ENCODE peak calls at places on chromosomes 5 and 9, in seven cellular contexts. One of them, this sample, is unnamed.

GRCh38 chr9:123997665-123998277 is 13.8 kb upstream of the LHX2 start:
- DNase-seq in psoas muscle: no peak
- DNase-seq in transverse colon: peak; percentile 56
- DNase-seq in tibial artery: peak; percentile 51
- DNase-seq in ovary: peak; percentile 40
- DNase-seq in mucosa of descending colon: peak; percentile 64
- DNase-seq in heart left ventricle: peak; percentile 62
- DNase-seq in this sample: peak; percentile 39

GRCh38 chr9:137988701-137989100 is 111.1 kb downstream of the CACNA1B start:
- DNase-seq in ovary: no peak
- DNase-seq in psoas muscle: no peak
- DNase-seq in tibial artery: no peak
- DNase-seq in transverse colon: no peak
- DNase-seq in heart left ventricle: no peak
- DNase-seq in mucosa of descending colon: no peak
- DNase-seq in this sample: no peak

GRCh38 chr9:706606-707451 is 134.7 kb upstream of the DMRT1 start:
- DNase-seq in ovary: peak; percentile 85
- DNase-seq in psoas muscle: peak; percentile 80
- DNase-seq in mucosa of descending colon: peak; percentile 49
- DNase-seq in heart left ventricle: peak; percentile 73
- DNase-seq in tibial artery: peak; percentile 84
- DNase-seq in transverse colon: peak; percentile 55
- DNase-seq in this sample: peak; percentile 59

GRCh38 chr5:137164536-137164935 is 334.6 kb downstream of the SPOCK1 start:
- DNase-seq in ovary: no peak
- DNase-seq in mucosa of descending colon: no peak
- DNase-seq in tibial artery: no peak
- DNase-seq in heart left ventricle: no peak
- DNase-seq in psoas muscle: no peak
- DNase-seq in transverse colon: no peak
- DNase-seq in this sample: no peak

GRCh38 chr9:79257671-79258410 is 313.9 kb upstream of the TLE4 start:
- DNase-seq in ovary: no peak
- DNase-seq in mucosa of descending colon: no peak
- DNase-seq in heart left ventricle: no peak
- DNase-seq in tibial artery: no peak
- DNase-seq in psoas muscle: no peak
- DNase-seq in transverse colon: no peak
- DNase-seq in this sample: no peak

GRCh38 chr5:132385321-132386105 is 16.0 kb downstream of the SLC22A5 start:
- DNase-seq in transverse colon: peak; percentile 66
- DNase-seq in heart left ventricle: peak; percentile 58
- DNase-seq in mucosa of descending colon: peak; percentile 75
- DNase-seq in tibial artery: peak; percentile 49
- DNase-seq in ovary: peak; percentile 50
- DNase-seq in psoas muscle: peak; percentile 45
- DNase-seq in this sample: peak; percentile 69

GRCh38 chr5:113364466-113364865 is 70.3 kb downstream of the TSSK1B start:
- DNase-seq in ovary: no peak
- DNase-seq in mucosa of descending colon: no peak
- DNase-seq in transverse colon: no peak
- DNase-seq in tibial artery: no peak
- DNase-seq in heart left ventricle: no peak
- DNase-seq in psoas muscle: no peak
- DNase-seq in this sample: no peak

GRCh38 chr5:39697891-39698290 is 273.1 kb upstream of the DAB2 start:
- DNase-seq in psoas muscle: no peak
- DNase-seq in mucosa of descending colon: no peak
- DNase-seq in transverse colon: no peak
- DNase-seq in tibial artery: no peak
- DNase-seq in ovary: no peak
- DNase-seq in heart left ventricle: no peak
- DNase-seq in this sample: no peak

GRCh38 chr9:31574006-31574750 is 810.3 kb upstream of the ACO1 start:
- DNase-seq in tibial artery: no peak
- DNase-seq in mucosa of descending colon: no peak
- DNase-seq in psoas muscle: no peak
- DNase-seq in transverse colon: no peak
- DNase-seq in ovary: no peak
- DNase-seq in heart left ventricle: no peak
- DNase-seq in this sample: no peak

GRCh38 chr9:83706703-83707517 is 848 bp downstream of the UBQLN1 start:
- DNase-seq in ovary: peak; percentile 62
- DNase-seq in psoas muscle: peak; percentile 46
- DNase-seq in mucosa of descending colon: peak; percentile 43
- DNase-seq in transverse colon: peak; percentile 35
- DNase-seq in heart left ventricle: peak; percentile 54
- DNase-seq in tibial artery: peak; percentile 34
- DNase-seq in this sample: peak; percentile 39

GRCh38 chr9:135898634-135899407 is 8.5 kb downstream of the CAMSAP1 start:
- DNase-seq in ovary: peak; percentile 4
- DNase-seq in mucosa of descending colon: no peak
- DNase-seq in tibial artery: no peak
- DNase-seq in psoas muscle: no peak
- DNase-seq in heart left ventricle: no peak
- DNase-seq in transverse colon: no peak
- DNase-seq in this sample: no peak

GRCh38 chr9:134557331-134557730 is 84.3 kb upstream of the COL5A1 start:
- DNase-seq in psoas muscle: no peak
- DNase-seq in transverse colon: no peak
- DNase-seq in tibial artery: no peak
- DNase-seq in heart left ventricle: peak; percentile 7
- DNase-seq in ovary: no peak
- DNase-seq in mucosa of descending colon: no peak
- DNase-seq in this sample: no peak

GRCh38 chr9:12916037-12916436 is 141.2 kb downstream of the LURAP1L start:
- DNase-seq in mucosa of descending colon: no peak
- DNase-seq in tibial artery: no peak
- DNase-seq in heart left ventricle: no peak
- DNase-seq in psoas muscle: no peak
- DNase-seq in ovary: no peak
- DNase-seq in transverse colon: no peak
- DNase-seq in this sample: no peak

GRCh38 chr5:126852104-126852531 is 75.2 kb downstream of the LMNB1 start:
- DNase-seq in psoas muscle: peak; percentile 32
- DNase-seq in tibial artery: no peak
- DNase-seq in ovary: no peak
- DNase-seq in heart left ventricle: no peak
- DNase-seq in mucosa of descending colon: no peak
- DNase-seq in transverse colon: no peak
- DNase-seq in this sample: no peak

GRCh38 chr9:93594041-93594756 is 17.8 kb downstream of the PHF2 start:
- DNase-seq in tibial artery: no peak
- DNase-seq in heart left ventricle: no peak
- DNase-seq in ovary: no peak
- DNase-seq in transverse colon: peak; percentile 90
- DNase-seq in mucosa of descending colon: peak; percentile 83
- DNase-seq in psoas muscle: no peak
- DNase-seq in this sample: peak; percentile 66

GRCh38 chr5:96300986-96301385 is 132.1 kb downstream of the PCSK1 start:
- DNase-seq in heart left ventricle: no peak
- DNase-seq in psoas muscle: no peak
- DNase-seq in ovary: no peak
- DNase-seq in transverse colon: no peak
- DNase-seq in mucosa of descending colon: no peak
- DNase-seq in tibial artery: no peak
- DNase-seq in this sample: no peak

GRCh38 chr5:74123928-74124327 is 497.9 kb downstream of the ARHGEF28 start:
- DNase-seq in heart left ventricle: no peak
- DNase-seq in mucosa of descending colon: no peak
- DNase-seq in ovary: no peak
- DNase-seq in psoas muscle: no peak
- DNase-seq in tibial artery: no peak
- DNase-seq in transverse colon: no peak
- DNase-seq in this sample: no peak

GRCh38 chr5:38772471-38772870 is 73.3 kb upstream of the OSMR start:
- DNase-seq in psoas muscle: no peak
- DNase-seq in heart left ventricle: no peak
- DNase-seq in ovary: no peak
- DNase-seq in tibial artery: no peak
- DNase-seq in mucosa of descending colon: no peak
- DNase-seq in transverse colon: no peak
- DNase-seq in this sample: no peak

GRCh38 chr5:109690456-109691247 is 925 bp downstream of the MAN2A1 start:
- DNase-seq in ovary: peak; percentile 77
- DNase-seq in psoas muscle: peak; percentile 74
- DNase-seq in mucosa of descending colon: peak; percentile 81
- DNase-seq in tibial artery: peak; percentile 84
- DNase-seq in transverse colon: peak; percentile 80
- DNase-seq in heart left ventricle: peak; percentile 78
- DNase-seq in this sample: peak; percentile 59

GRCh38 chr5:72235725-72236124 is 84.3 kb downstream of the MRPS27 start:
- DNase-seq in ovary: no peak
- DNase-seq in mucosa of descending colon: no peak
- DNase-seq in heart left ventricle: no peak
- DNase-seq in transverse colon: no peak
- DNase-seq in psoas muscle: no peak
- DNase-seq in tibial artery: no peak
- DNase-seq in this sample: no peak

GRCh38 chr5:72238712-72239445 is 81.2 kb downstream of the MRPS27 start:
- DNase-seq in mucosa of descending colon: no peak
- DNase-seq in heart left ventricle: no peak
- DNase-seq in ovary: no peak
- DNase-seq in tibial artery: no peak
- DNase-seq in transverse colon: no peak
- DNase-seq in psoas muscle: no peak
- DNase-seq in this sample: no peak

GRCh38 chr5:72237879-72238278 is 82.2 kb downstream of the MRPS27 start:
- DNase-seq in tibial artery: no peak
- DNase-seq in psoas muscle: no peak
- DNase-seq in ovary: no peak
- DNase-seq in transverse colon: no peak
- DNase-seq in heart left ventricle: no peak
- DNase-seq in mucosa of descending colon: no peak
- DNase-seq in this sample: no peak

GRCh38 chr5:72234898-72235297 is 85.1 kb downstream of the MRPS27 start:
- DNase-seq in heart left ventricle: no peak
- DNase-seq in ovary: no peak
- DNase-seq in mucosa of descending colon: no peak
- DNase-seq in transverse colon: no peak
- DNase-seq in tibial artery: no peak
- DNase-seq in psoas muscle: no peak
- DNase-seq in this sample: no peak

GRCh38 chr5:72237415-72237814 is 82.6 kb downstream of the MRPS27 start:
- DNase-seq in tibial artery: no peak
- DNase-seq in ovary: no peak
- DNase-seq in transverse colon: no peak
- DNase-seq in mucosa of descending colon: no peak
- DNase-seq in psoas muscle: no peak
- DNase-seq in heart left ventricle: no peak
- DNase-seq in this sample: no peak
- H3K4me1 ChIP-seq in tibial artery: peaks cover 10% of the 10 kb centered on the region
- H3K4me1 ChIP-seq in ovary: no peaks in the 10 kb centered on the region
- H3K4me1 ChIP-seq in transverse colon: no peaks in the 10 kb centered on the region
- H3K4me1 ChIP-seq in mucosa of descending colon: no peaks in the 10 kb centered on the region
- H3K4me1 ChIP-seq in psoas muscle: peaks cover 18% of the 10 kb centered on the region
- H3K4me1 ChIP-seq in heart left ventricle: peaks cover 1% of the 10 kb centered on the region
- H3K4me1 ChIP-seq in this sample: peaks cover 1% of the 10 kb centered on the region

GRCh38 chr5:1200495-1201326 is 684 bp upstream of the SLC6A19 start:
- DNase-seq in tibial artery: no peak
- DNase-seq in mucosa of descending colon: no peak
- DNase-seq in psoas muscle: peak; percentile 4
- DNase-seq in heart left ventricle: no peak
- DNase-seq in ovary: no peak
- DNase-seq in transverse colon: no peak
- DNase-seq in this sample: no peak
- H3K4me3 ChIP-seq in tibial artery: no peak overlapping the region
- H3K4me3 ChIP-seq in mucosa of descending colon: no peak overlapping the region
- H3K4me3 ChIP-seq in psoas muscle: no peak overlapping the region
- H3K4me3 ChIP-seq in heart left ventricle: no peak overlapping the region
- H3K4me3 ChIP-seq in ovary: no peak overlapping the region
- H3K4me3 ChIP-seq in transverse colon: no peak overlapping the region
- H3K4me3 ChIP-seq in this sample: no peak overlapping the region

DNA sequence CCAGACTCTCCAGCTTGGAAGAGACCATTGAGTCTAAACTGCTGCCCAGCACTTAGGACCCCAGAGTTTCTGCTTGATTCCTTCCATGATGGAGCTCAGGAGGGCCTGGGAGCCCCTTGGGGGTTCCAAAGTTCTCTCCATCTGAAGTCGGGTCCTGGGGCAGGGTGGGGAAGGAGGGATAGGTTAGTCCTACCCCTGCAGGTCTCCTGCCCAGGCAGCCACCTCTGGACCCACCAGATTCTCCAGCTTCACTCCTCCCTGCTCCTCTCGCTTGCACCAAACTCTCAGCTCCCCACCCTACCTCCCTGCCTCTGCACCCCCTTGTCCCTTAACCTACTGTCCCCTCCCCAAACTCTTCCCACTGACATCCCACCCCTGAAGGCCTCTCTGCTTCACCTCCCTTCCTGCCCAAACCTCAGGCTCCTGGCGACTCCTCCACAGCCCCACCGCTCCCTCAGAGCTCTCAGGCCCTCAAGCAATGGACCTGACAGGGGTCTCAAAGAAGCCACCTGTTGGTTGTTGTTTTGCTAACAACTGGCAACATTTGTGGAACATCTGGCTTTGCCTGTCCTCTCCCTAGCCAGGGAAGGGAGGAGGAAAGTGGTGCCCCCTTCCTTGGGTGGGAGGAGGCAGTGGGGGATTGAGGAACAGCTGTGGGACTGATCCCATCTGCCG is 137.5 kb downstream of the RGS3 start:
- DNase-seq in ovary: peak; percentile 35
- DNase-seq in mucosa of descending colon: no peak
- DNase-seq in transverse colon: no peak
- DNase-seq in heart left ventricle: no peak
- DNase-seq in psoas muscle: no peak
- DNase-seq in tibial artery: no peak
- DNase-seq in this sample: no peak
- H3K4me1 ChIP-seq in ovary: peaks cover 14% of the 10 kb centered on the region
- H3K4me1 ChIP-seq in mucosa of descending colon: no peaks in the 10 kb centered on the region
- H3K4me1 ChIP-seq in transverse colon: peaks cover 3% of the 10 kb centered on the region
- H3K4me1 ChIP-seq in heart left ventricle: peaks cover 80% of the 10 kb centered on the region
- H3K4me1 ChIP-seq in psoas muscle: peaks cover 45% of the 10 kb centered on the region
- H3K4me1 ChIP-seq in tibial artery: peaks cover 72% of the 10 kb centered on the region
- H3K4me1 ChIP-seq in this sample: no peaks in the 10 kb centered on the region

GRCh38 chr5:1524481-1524798 is 680 bp upstream of the LPCAT1 start:
- DNase-seq in mucosa of descending colon: peak; percentile 11
- DNase-seq in ovary: no peak
- DNase-seq in transverse colon: peak; percentile 11
- DNase-seq in heart left ventricle: peak; percentile 34
- DNase-seq in tibial artery: peak; percentile 20
- DNase-seq in psoas muscle: no peak
- DNase-seq in this sample: no peak

GRCh38 chr5:1526151-1526631 is 2.4 kb upstream of the LPCAT1 start:
- DNase-seq in ovary: peak; percentile 24
- DNase-seq in tibial artery: peak; percentile 12
- DNase-seq in psoas muscle: peak; percentile 6
- DNase-seq in transverse colon: peak; percentile 7
- DNase-seq in mucosa of descending colon: peak; percentile 3
- DNase-seq in heart left ventricle: peak; percentile 18
- DNase-seq in this sample: peak; percentile 27

GRCh38 chr5:1523793-1524480 is at the start of gene LPCAT1:
- DNase-seq in transverse colon: peak; percentile 79
- DNase-seq in ovary: peak; percentile 86
- DNase-seq in mucosa of descending colon: peak; percentile 77
- DNase-seq in tibial artery: peak; percentile 54
- DNase-seq in heart left ventricle: peak; percentile 91
- DNase-seq in psoas muscle: peak; percentile 84
- DNase-seq in this sample: peak; percentile 78

GRCh38 chr5:1525624-1525985 is 1.8 kb upstream of the LPCAT1 start:
- DNase-seq in transverse colon: no peak
- DNase-seq in psoas muscle: peak; percentile 7
- DNase-seq in tibial artery: peak; percentile 15
- DNase-seq in ovary: peak; percentile 13
- DNase-seq in heart left ventricle: no peak
- DNase-seq in mucosa of descending colon: peak; percentile 2
- DNase-seq in this sample: no peak

GRCh38 chr5:1524799-1525623 is 1.3 kb upstream of the LPCAT1 start:
- DNase-seq in transverse colon: peak; percentile 7
- DNase-seq in psoas muscle: peak; percentile 17
- DNase-seq in tibial artery: peak; percentile 20
- DNase-seq in ovary: peak; percentile 40
- DNase-seq in mucosa of descending colon: peak; percentile 2
- DNase-seq in heart left ventricle: peak; percentile 17
- DNase-seq in this sample: peak; percentile 28
- H3K4me3 ChIP-seq in transverse colon: no peak overlapping the region
- H3K4me3 ChIP-seq in psoas muscle: no peak overlapping the region
- H3K4me3 ChIP-seq in tibial artery: no peak overlapping the region
- H3K4me3 ChIP-seq in ovary: no peak overlapping the region
- H3K4me3 ChIP-seq in mucosa of descending colon: no peak overlapping the region
- H3K4me3 ChIP-seq in heart left ventricle: no peak overlapping the region
- H3K4me3 ChIP-seq in this sample: no peak overlapping the region

This sample was measured in lung.